ENCODE peak calls at places on chromosomes 7 and 10, in ten cellular contexts. T is neural crest cell; U is lower lobe of right lung; H is endodermal cell; C is WERI-Rb-1; X is retinal pigment epithelial cell; Z is fibroblast of lung; E is activated CD8-positive, alpha-beta T cell treated with anti-CD3 and anti-CD28 coated beads for 36 hours; M is RWPE1; D is A549. Y is an unnamed sample.

GRCh38 chr7:66558660-66559465 is 69.8 kb upstream of the KCTD7 start:
- DNase-seq in E (peak; percentile 10), M (no peak), C (no peak), H (peak; percentile 74), D (peak; percentile 9), X (no peak), T (no peak), U (no peak), Z (no peak), Y (no peak)

GRCh38 chr10:75406158-75407065 is 4.8 kb upstream of the ZNF503 start:
- DNase-seq in X (no peak), T (peak; percentile 7), D (no peak), H (peak; percentile 71), Z (no peak), M (no peak), C (no peak), U (no peak), E (no peak), Y (no peak)

GRCh38 chr10:50857579-50857978 is 27.8 kb downstream of the A1CF start:
- DNase-seq in U (no peak), C (no peak), Z (no peak), X (no peak), M (no peak), T (no peak), H (peak; percentile 74), E (no peak), D (no peak), Y (no peak)

GRCh38 chr7:19701471-19701870 is 7.4 kb downstream of the POLR1F start:
- DNase-seq in E (no peak), T (no peak), Z (no peak), D (no peak), H (no peak), U (no peak), M (no peak), C (no peak), X (no peak), Y (no peak)

GRCh38 chr7:123996327-123996625 is 36.6 kb downstream of the TMEM229A start:
- DNase-seq in Z (no peak), D (no peak), T (no peak), U (no peak), H (no peak), X (no peak), M (no peak), E (no peak), C (no peak), Y (no peak)

GRCh38 chr7:78023191-78023590 is 224.6 kb downstream of the PHTF2 start:
- DNase-seq in M (no peak), H (no peak), E (no peak), D (no peak), U (no peak), Z (no peak), X (no peak), C (no peak), T (no peak), Y (no peak)

GRCh38 chr7:47470567-47471357 is 111.1 kb downstream of the TNS3 start:
- DNase-seq in U (no peak), Z (no peak), C (peak; percentile 21), D (peak; percentile 63), E (no peak), H (peak; percentile 88), T (no peak), X (no peak), M (no peak), Y (no peak)

GRCh38 chr7:29495618-29496017 is 68.0 kb upstream of the PRR15 start:
- DNase-seq in M (no peak), D (no peak), X (no peak), C (no peak), Z (no peak), T (no peak), E (no peak), H (peak; percentile 85), U (no peak), Y (no peak)

GRCh38 chr10:70791390-70792039 is 6.3 kb upstream of the TBATA start:
- DNase-seq in U (no peak), D (no peak), M (no peak), C (no peak), H (no peak), E (no peak), X (no peak), Z (peak; percentile 8), T (no peak), Y (no peak)

GRCh38 chr10:35027567-35027966 is 62.6 kb downstream of the CUL2 start:
- DNase-seq in U (no peak), T (no peak), C (no peak), E (no peak), D (no peak), Z (peak; percentile 53), H (no peak), X (no peak), M (no peak), Y (no peak)
- TF ChIP-seq CTCF in U (peak; percentile 33), T (peak; percentile 73), C (no peak), E (no peak), D (peak; percentile 53), Z (no peak), H (peak; percentile 75), X (peak; percentile 49), M (peak; percentile 62), Y (no peak)

GRCh38 chr10:103734731-103735130 is 120.6 kb downstream of the SH3PXD2A start:
- DNase-seq in U (no peak), T (no peak), E (no peak), Z (no peak), H (no peak), M (no peak), C (no peak), X (no peak), D (no peak), Y (no peak)

GRCh38 chr10:103739039-103739764 is 116.2 kb downstream of the SH3PXD2A start:
- DNase-seq in C (peak; percentile 55), D (no peak), T (no peak), E (no peak), H (peak; percentile 73), U (no peak), Z (peak; percentile 94), X (peak; percentile 48), M (peak; percentile 62), Y (no peak)

GRCh38 chr10:103737735-103738367 is 117.5 kb downstream of the SH3PXD2A start:
- DNase-seq in Z (no peak), E (no peak), D (no peak), T (no peak), X (no peak), H (no peak), U (no peak), M (no peak), C (no peak), Y (no peak)

GRCh38 chr10:103736044-103736443 is 119.3 kb downstream of the SH3PXD2A start:
- DNase-seq in T (no peak), X (no peak), E (no peak), C (no peak), U (no peak), Z (no peak), H (no peak), M (no peak), D (no peak), Y (no peak)

GRCh38 chr10:103736763-103737162 is 118.6 kb downstream of the SH3PXD2A start:
- DNase-seq in D (peak; percentile 67), M (peak; percentile 88), U (no peak), C (peak; percentile 68), E (no peak), T (no peak), H (peak; percentile 95), Z (no peak), X (no peak), Y (no peak)
- TF ChIP-seq CTCF in D (no peak), M (no peak), U (no peak), C (peak; percentile 25), E (no peak), T (no peak), H (peak; percentile 47), Z (no peak), X (peak; percentile 20), Y (no peak)

GRCh38 chr7:37848297-37848696 is at the start of gene NME8:
- DNase-seq in T (no peak), X (no peak), M (no peak), H (no peak), E (no peak), U (no peak), Z (no peak), D (no peak), C (no peak), Y (no peak)

DNA sequence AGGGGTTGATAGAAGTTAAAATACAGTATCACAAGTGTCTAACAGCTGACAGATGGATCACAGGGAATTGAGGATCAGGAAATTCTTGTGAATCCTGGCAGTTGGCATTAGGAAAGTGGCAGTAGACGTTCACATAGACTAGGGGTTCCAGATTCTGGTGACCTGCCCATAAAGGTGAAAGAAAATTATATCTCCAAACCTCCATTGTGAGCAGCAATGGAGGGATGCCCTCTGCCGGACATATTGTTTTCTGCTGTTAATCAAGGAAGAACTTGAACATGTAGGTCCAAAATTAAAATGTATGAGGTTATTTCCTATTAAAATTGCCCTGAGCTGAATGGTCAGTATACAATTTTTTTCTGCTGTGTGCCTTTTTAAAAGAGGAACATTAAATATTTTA is 5.1 kb downstream of the NME8 start:
- DNase-seq in E (peak; percentile 12), U (no peak), Z (no peak), H (peak; percentile 65), T (no peak), M (no peak), X (no peak), D (peak; percentile 44), C (peak; percentile 19), Y (no peak)
- TF ChIP-seq CTCF in E (peak; percentile 19), U (peak; percentile 24), Z (peak; percentile 4), H (peak; percentile 75), T (peak; percentile 63), M (peak; percentile 9), X (peak; percentile 29), D (peak; percentile 64), C (peak; percentile 31), Y (no peak)

GRCh38 chr10:15729890-15730289 is 10.2 kb upstream of the ITGA8 start:
- DNase-seq in M (no peak), X (no peak), Z (no peak), T (no peak), D (no peak), U (no peak), C (no peak), E (no peak), H (no peak), Y (no peak)

GRCh38 chr10:15724683-15725082 is 5.0 kb upstream of the ITGA8 start:
- DNase-seq in M (no peak), H (no peak), E (no peak), X (no peak), Z (no peak), T (no peak), C (no peak), D (no peak), U (no peak), Y (no peak)

GRCh38 chr10:15725603-15726002 is 5.9 kb upstream of the ITGA8 start:
- DNase-seq in T (peak; percentile 21), Z (peak; percentile 81), H (peak; percentile 53), M (peak; percentile 54), X (peak; percentile 6), D (peak; percentile 53), U (no peak), C (peak; percentile 18), E (no peak), Y (no peak)

GRCh38 chr10:15730341-15730740 is 10.6 kb upstream of the ITGA8 start:
- DNase-seq in M (no peak), T (no peak), U (no peak), C (no peak), H (no peak), D (no peak), E (no peak), X (no peak), Z (no peak), Y (no peak)

DNA sequence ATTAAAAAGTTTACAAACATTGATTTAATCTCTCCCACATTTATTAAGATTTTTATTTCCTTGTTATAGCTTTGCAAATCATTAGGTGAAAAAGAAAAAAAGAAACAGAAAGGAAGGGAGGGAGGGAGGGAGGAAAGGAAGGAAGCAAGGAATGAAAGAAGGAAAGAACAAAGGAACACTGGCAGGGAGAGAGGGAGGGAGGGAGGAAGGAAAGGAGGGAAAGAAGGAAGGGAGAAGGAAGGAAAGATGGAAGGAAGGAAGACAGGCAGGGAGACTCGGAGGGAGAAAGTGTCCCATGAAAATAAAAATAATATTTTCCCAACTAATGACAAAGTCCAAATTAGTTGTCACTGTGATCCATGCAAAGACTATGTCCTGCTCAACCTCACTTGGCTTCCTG is 6.3 kb upstream of the ITGA8 start:
- DNase-seq in X (no peak), E (no peak), M (no peak), C (no peak), H (no peak), T (no peak), D (no peak), Z (no peak), U (no peak), Y (no peak)
- TF ChIP-seq CTCF in X (no peak), E (no peak), M (no peak), C (no peak), H (no peak), T (no peak), D (no peak), Z (no peak), U (no peak), Y (no peak)